ENCODE peak calls at places on chromosomes 16 and 17, in nine cellular contexts. B is esophagus muscularis mucosa, N is mammary epithelial cell, C is BE2C, M is upper lobe of right lung, E is suprapubic skin, O is thoracic aorta, R is heart right ventricle, J is tibial artery. U is an unnamed sample. For H3K4me1 and H3K27me3, the result is how much of the 10 kb centered on the place peaks cover.

GRCh38 chr16:26194526-26194925 is 502.8 kb downstream of the HS3ST4 start:
- DNase-seq in B (no peak), N (no peak), C (no peak), M (no peak), E (no peak), O (no peak), R (no peak), J (no peak), U (no peak)

GRCh38 chr17:49359990-49360795 is 1.9 kb downstream of the ZNF652 start:
- DNase-seq in B (no peak), N (no peak), C (no peak), M (no peak), E (no peak), O (no peak), R (no peak), J (no peak), U (peak)

GRCh38 chr16:53899471-53899870 is 195.5 kb downstream of the FTO start:
- DNase-seq in B (no peak), N (no peak), C (no peak), M (no peak), E (no peak), O (no peak), R (no peak), J (no peak), U (no peak)

GRCh38 chr16:56422896-56423441 is 2.4 kb downstream of the AMFR start:
- DNase-seq in B (no peak), N (no peak), C (no peak), M (no peak), E (no peak), O (no peak), R (no peak), J (no peak), U (no peak)

GRCh38 chr16:71357681-71358080 is 842 bp upstream of the CALB2 start:
- DNase-seq in B (no peak), N (no peak), C (no peak), M (no peak), E (no peak), O (no peak), R (no peak), J (no peak), U (no peak)

GRCh38 chr17:29570521-29570920 is 2.0 kb downstream of the TP53I13 start:
- DNase-seq in B (no peak), N (no peak), C (no peak), M (peak), E (peak), O (no peak), R (no peak), J (no peak), U (no peak)

GRCh38 chr16:68700120-68700519 is 37.0 kb upstream of the CDH1 start:
- DNase-seq in B (no peak), N (no peak), C (no peak), M (no peak), E (no peak), O (no peak), R (no peak), J (no peak), U (no peak)

GRCh38 chr17:40862985-40863733 is 3.9 kb downstream of the KRT12 start:
- DNase-seq in B (no peak), N (no peak), C (peak), M (no peak), E (no peak), O (no peak), R (no peak), J (no peak), U (no peak)

GRCh38 chr17:15392326-15392739 is 50.9 kb upstream of the TEKT3 start:
- DNase-seq in B (no peak), N (peak), C (no peak), M (no peak), E (no peak), O (no peak), R (no peak), J (no peak), U (no peak)

GRCh38 chr16:2692251-2692947 is 10.1 kb downstream of the KCTD5 start:
- DNase-seq in B (no peak), N (no peak), C (no peak), M (no peak), E (no peak), O (no peak), R (peak), J (no peak), U (no peak)

GRCh38 chr17:73511716-73512115 is 132.5 kb downstream of the SDK2 start:
- DNase-seq in B (no peak), N (no peak), C (no peak), M (no peak), E (no peak), O (no peak), R (no peak), J (no peak), U (no peak)

GRCh38 chr16:3691778-3692177 is 25.5 kb downstream of the TRAP1 start:
- DNase-seq in B (no peak), N (no peak), C (no peak), M (no peak), E (no peak), O (no peak), R (no peak), J (no peak), U (no peak)

GRCh38 chr17:55722016-55722706 is 503 bp downstream of the TMEM100 start:
- DNase-seq in B (no peak), N (no peak), C (no peak), M (no peak), E (no peak), O (no peak), R (no peak), J (no peak), U (no peak)

GRCh38 chr16:27256861-27257260 is 11.7 kb downstream of the NSMCE1 start:
- DNase-seq in B (peak), N (no peak), C (no peak), M (no peak), E (no peak), O (no peak), R (no peak), J (no peak), U (no peak)

GRCh38 chr16:3282103-3282746 is 1.1 kb upstream of the ZNF263 start:
- DNase-seq in B (no peak), N (no peak), C (peak), M (no peak), E (no peak), O (no peak), R (no peak), J (no peak), U (no peak)

GRCh38 chr17:9842057-9842758 is 16.5 kb downstream of the GLP2R start:
- DNase-seq in B (no peak), N (no peak), C (no peak), M (no peak), E (no peak), O (no peak), R (peak), J (peak), U (no peak)

GRCh38 chr17:17408236-17408794 is 68.5 kb upstream of the MED9 start:
- DNase-seq in B (no peak), N (peak), C (no peak), M (no peak), E (no peak), O (no peak), R (no peak), J (no peak), U (no peak)

GRCh38 chr16:2072926-2073325 is 25.1 kb downstream of the TSC2 start:
- DNase-seq in B (no peak), N (no peak), C (no peak), M (no peak), E (no peak), O (no peak), R (no peak), J (no peak), U (no peak)

GRCh38 chr17:58641937-58642336 is 49.9 kb downstream of the TEX14 start:
- DNase-seq in B (no peak), N (no peak), C (no peak), M (no peak), E (no peak), O (no peak), R (no peak), J (no peak), U (no peak)

GRCh38 chr16:24781256-24781655 is 51.8 kb downstream of the TNRC6A start:
- DNase-seq in B (no peak), N (no peak), C (no peak), M (no peak), E (no peak), O (no peak), R (no peak), J (no peak), U (no peak)

DNA sequence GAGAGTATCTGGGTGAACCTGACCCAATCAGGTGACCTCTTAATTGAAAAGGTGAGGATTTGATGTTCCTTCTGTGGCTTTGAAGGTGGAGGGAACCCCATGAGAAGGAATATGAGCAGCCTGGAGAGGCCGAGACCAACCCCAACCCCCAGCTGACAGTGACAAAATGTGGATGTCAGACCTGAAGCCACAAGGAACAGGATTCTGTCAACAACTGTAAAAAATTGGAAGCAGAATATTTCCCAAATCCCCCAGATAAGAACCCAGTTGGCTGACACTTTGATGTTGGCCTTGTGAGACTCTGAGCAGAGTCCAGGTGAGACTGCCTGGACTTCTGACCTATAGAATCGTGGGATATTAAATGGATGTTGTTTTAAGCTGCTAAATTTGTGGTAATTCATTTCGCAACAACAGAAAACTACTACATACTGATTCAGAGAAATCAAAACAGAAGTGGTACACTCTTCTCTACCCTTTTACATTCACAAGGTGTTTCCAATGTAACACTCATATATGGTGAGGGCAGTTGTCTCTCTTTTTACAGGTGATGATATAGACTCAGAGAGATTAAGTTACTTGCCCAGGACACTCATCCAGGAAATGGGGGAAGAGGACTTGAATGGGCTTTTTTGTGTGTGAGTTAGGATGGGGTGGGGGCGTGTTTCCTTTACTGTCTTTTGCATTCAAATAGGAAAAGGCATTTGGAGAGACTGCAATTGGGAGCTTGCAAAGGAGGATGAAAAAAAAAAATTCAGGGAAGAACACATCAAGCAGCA is 29.8 kb upstream of the SALL1 start:
- DNase-seq in B (no peak), N (no peak), C (no peak), M (no peak), E (no peak), O (no peak), R (no peak), J (no peak), U (no peak)
- H3K4me1 ChIP-seq in B (under half), N (under half), C (under half), M (under half), E (under half), O (under half), R (under half), J (under half), U (under half)

GRCh38 chr17:48134912-48135480 is 27.4 kb downstream of the SNX11 start:
- DNase-seq in B (no peak), N (no peak), C (no peak), M (no peak), E (no peak), O (no peak), R (no peak), J (no peak), U (no peak)
- TF ChIP-seq CTCF in B (no peak), N (no peak), C (peak), M (no peak), E (no peak), O (no peak), R (no peak), J (no peak), U (no peak)

GRCh38 chr16:85757341-85757822 is 6.5 kb upstream of the C16orf74 start:
- DNase-seq in B (no peak), N (peak), C (no peak), M (no peak), E (no peak), O (no peak), R (no peak), J (no peak), U (no peak)

GRCh38 chr16:85759631-85760419 is 8.9 kb upstream of the C16orf74 start:
- DNase-seq in B (no peak), N (peak), C (peak), M (peak), E (no peak), O (no peak), R (no peak), J (no peak), U (no peak)

GRCh38 chr16:85755929-85756768 is 5.3 kb upstream of the C16orf74 start:
- DNase-seq in B (no peak), N (no peak), C (no peak), M (no peak), E (no peak), O (no peak), R (no peak), J (no peak), U (no peak)

GRCh38 chr16:85761866-85762265 is 11.0 kb upstream of the C16orf74 start:
- DNase-seq in B (no peak), N (no peak), C (no peak), M (no peak), E (no peak), O (no peak), R (no peak), J (no peak), U (no peak)

DNA sequence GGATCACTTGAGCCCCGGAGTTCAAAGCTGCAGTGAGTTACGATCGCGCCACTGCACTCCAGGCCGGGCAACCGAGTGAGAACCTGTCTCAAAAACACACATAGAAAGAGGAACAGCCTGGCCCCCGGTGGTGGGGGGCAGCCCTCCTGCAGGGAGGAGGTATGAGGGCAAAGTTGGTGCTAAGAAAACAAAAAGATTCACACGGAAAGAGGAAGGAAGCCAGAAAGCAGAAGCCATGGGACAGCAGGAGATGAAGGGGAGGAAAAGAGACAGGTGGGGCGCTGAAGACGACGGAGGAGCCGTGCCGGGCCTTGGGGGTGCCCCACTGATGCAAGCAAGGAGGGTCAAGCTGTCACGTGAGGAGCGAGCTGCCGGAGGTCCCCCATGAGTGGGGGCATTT is 8.2 kb upstream of the C16orf74 start:
- DNase-seq in B (no peak), N (no peak), C (no peak), M (no peak), E (no peak), O (no peak), R (no peak), J (no peak), U (no peak)
- H3K27me3 ChIP-seq in B (under half), N (under half), C (under half), M (under half), E (under half), O (under half), R (under half), J (under half), U (under half)

DNA sequence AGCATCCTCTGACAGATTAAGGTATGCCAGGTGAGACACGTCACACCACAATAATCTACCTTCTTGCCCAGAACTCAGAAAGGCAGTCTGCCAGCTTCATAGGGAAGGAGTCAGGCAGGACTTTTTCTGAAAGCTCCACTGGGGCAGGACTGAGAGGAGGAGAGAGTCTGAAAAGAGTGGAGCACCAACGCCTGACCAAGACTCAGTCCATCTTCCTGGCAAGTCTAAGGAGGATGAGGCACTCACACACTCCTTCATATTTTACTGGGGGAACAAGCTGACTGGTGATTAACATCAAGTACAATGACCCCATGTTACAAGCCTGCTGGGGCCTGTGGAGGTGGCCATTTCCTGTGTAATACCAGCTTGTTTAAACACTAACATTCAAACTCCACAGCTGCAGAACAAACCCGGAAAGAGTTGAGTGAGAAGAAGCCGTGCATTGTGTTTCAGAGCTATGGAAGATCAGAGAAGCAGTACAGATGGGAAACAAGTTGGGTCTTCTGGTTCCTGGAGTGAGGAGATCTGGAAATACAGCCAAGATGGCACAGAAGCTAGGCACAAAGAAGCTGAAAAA is 122.4 kb downstream of the HIC1 start:
- DNase-seq in B (no peak), N (peak), C (no peak), M (no peak), E (no peak), O (no peak), R (no peak), J (no peak), U (no peak)
- H3K4me1 ChIP-seq in B (half or more), N (under half), C (under half), M (half or more), E (half or more), O (half or more), R (half or more), J (half or more), U (under half)

DNA sequence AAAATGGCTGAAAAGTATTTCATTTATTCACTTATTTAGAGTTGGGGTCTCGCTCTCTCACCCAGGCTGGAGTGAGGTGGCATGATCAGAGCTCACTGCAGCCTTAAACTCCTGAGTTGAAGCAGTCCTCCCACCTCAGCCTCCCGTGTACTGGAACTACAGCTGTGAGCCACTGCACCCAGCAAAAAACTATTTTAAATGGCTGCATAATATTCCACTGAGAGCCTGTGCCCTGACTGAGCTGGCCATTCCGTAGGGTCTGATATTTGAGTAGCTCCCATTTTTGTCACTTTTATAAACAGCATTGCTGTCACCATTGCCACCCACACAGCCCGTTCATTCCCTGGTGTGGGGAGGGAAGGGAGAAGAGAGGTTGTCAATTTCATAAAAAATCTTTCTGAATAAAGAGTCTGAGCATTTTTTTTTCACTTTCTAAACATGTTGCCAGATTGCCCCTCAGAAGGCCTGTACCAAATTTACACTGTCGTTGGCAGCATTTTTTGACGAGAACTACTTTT is 7.0 kb upstream of the KIFC3 start:
- DNase-seq in B (no peak), N (no peak), C (no peak), M (no peak), E (no peak), O (no peak), R (no peak), J (no peak), U (no peak)
- TF ChIP-seq CTCF in B (no peak), N (no peak), C (no peak), M (no peak), E (no peak), O (no peak), R (no peak), J (no peak), U (no peak)